ENCODE peak calls at places on chromosomes 3 and 15, in ten cellular contexts. One of them, this sample, is unnamed.
A peak's percentile ranks its signal among the peaks of the same experiment; 100 is the strongest.

GRCh38 chr3:52403955-52404354 is 40.9 kb downstream of the SEMA3G start:
- DNase-seq in T-helper 2 cell: no peak
- DNase-seq in mesenchymal stem cell: no peak
- DNase-seq in NCI-H1092: no peak
- DNase-seq in erythroblast: no peak
- DNase-seq in foreskin fibroblast: no peak
- DNase-seq in keratinocyte: no peak
- DNase-seq in activated T-cell treated with anti-CD3 and anti-CD28 coated beads for 1 hour: no peak
- DNase-seq in left colon: no peak
- DNase-seq in dermis microvascular lymphatic vessel endothelial cell: no peak
- DNase-seq in this sample: no peak

GRCh38 chr3:151863611-151864010 is 9.8 kb upstream of the SUCNR1 start:
- DNase-seq in NCI-H1092: no peak
- DNase-seq in dermis microvascular lymphatic vessel endothelial cell: no peak
- DNase-seq in activated T-cell treated with anti-CD3 and anti-CD28 coated beads for 1 hour: no peak
- DNase-seq in mesenchymal stem cell: no peak
- DNase-seq in erythroblast: no peak
- DNase-seq in foreskin fibroblast: no peak
- DNase-seq in T-helper 2 cell: no peak
- DNase-seq in left colon: no peak
- DNase-seq in keratinocyte: no peak
- DNase-seq in this sample: no peak

GRCh38 chr3:178833696-178834095 is 237.9 kb downstream of the ZMAT3 start:
- DNase-seq in NCI-H1092: no peak
- DNase-seq in erythroblast: no peak
- DNase-seq in mesenchymal stem cell: no peak
- DNase-seq in activated T-cell treated with anti-CD3 and anti-CD28 coated beads for 1 hour: no peak
- DNase-seq in keratinocyte: no peak
- DNase-seq in left colon: no peak
- DNase-seq in dermis microvascular lymphatic vessel endothelial cell: no peak
- DNase-seq in foreskin fibroblast: no peak
- DNase-seq in T-helper 2 cell: no peak
- DNase-seq in this sample: no peak

GRCh38 chr15:76203766-76204557 is 107.3 kb downstream of the ETFA start:
- DNase-seq in NCI-H1092: no peak
- DNase-seq in dermis microvascular lymphatic vessel endothelial cell: no peak
- DNase-seq in activated T-cell treated with anti-CD3 and anti-CD28 coated beads for 1 hour: no peak
- DNase-seq in erythroblast: no peak
- DNase-seq in foreskin fibroblast: no peak
- DNase-seq in keratinocyte: no peak
- DNase-seq in mesenchymal stem cell: no peak
- DNase-seq in T-helper 2 cell: no peak
- DNase-seq in left colon: no peak
- DNase-seq in this sample: no peak

GRCh38 chr3:178475062-178475461 is 61.2 kb upstream of the KCNMB2 start:
- DNase-seq in NCI-H1092: no peak
- DNase-seq in erythroblast: peak; percentile 41
- DNase-seq in T-helper 2 cell: no peak
- DNase-seq in dermis microvascular lymphatic vessel endothelial cell: no peak
- DNase-seq in keratinocyte: no peak
- DNase-seq in activated T-cell treated with anti-CD3 and anti-CD28 coated beads for 1 hour: no peak
- DNase-seq in mesenchymal stem cell: peak; percentile 30
- DNase-seq in foreskin fibroblast: no peak
- DNase-seq in left colon: no peak
- DNase-seq in this sample: no peak

GRCh38 chr3:43859766-43860165 is 169.0 kb downstream of the ABHD5 start:
- DNase-seq in activated T-cell treated with anti-CD3 and anti-CD28 coated beads for 1 hour: no peak
- DNase-seq in left colon: no peak
- DNase-seq in erythroblast: no peak
- DNase-seq in dermis microvascular lymphatic vessel endothelial cell: no peak
- DNase-seq in keratinocyte: no peak
- DNase-seq in NCI-H1092: no peak
- DNase-seq in foreskin fibroblast: no peak
- DNase-seq in mesenchymal stem cell: no peak
- DNase-seq in T-helper 2 cell: no peak
- DNase-seq in this sample: no peak

GRCh38 chr15:88043396-88043795 is 213.1 kb downstream of the NTRK3 start:
- DNase-seq in keratinocyte: no peak
- DNase-seq in left colon: no peak
- DNase-seq in foreskin fibroblast: no peak
- DNase-seq in NCI-H1092: no peak
- DNase-seq in mesenchymal stem cell: no peak
- DNase-seq in activated T-cell treated with anti-CD3 and anti-CD28 coated beads for 1 hour: no peak
- DNase-seq in T-helper 2 cell: no peak
- DNase-seq in dermis microvascular lymphatic vessel endothelial cell: no peak
- DNase-seq in erythroblast: no peak
- DNase-seq in this sample: no peak

GRCh38 chr3:46845860-46846623 is 17.2 kb downstream of the MYL3 start:
- DNase-seq in foreskin fibroblast: peak; percentile 66
- DNase-seq in left colon: peak; percentile 70
- DNase-seq in T-helper 2 cell: peak; percentile 64
- DNase-seq in NCI-H1092: peak; percentile 31
- DNase-seq in mesenchymal stem cell: peak; percentile 74
- DNase-seq in dermis microvascular lymphatic vessel endothelial cell: no peak
- DNase-seq in erythroblast: peak; percentile 44
- DNase-seq in keratinocyte: no peak
- DNase-seq in activated T-cell treated with anti-CD3 and anti-CD28 coated beads for 1 hour: peak; percentile 63
- DNase-seq in this sample: no peak

GRCh38 chr3:187005827-187006481 is 75.6 kb downstream of the ST6GAL1 start:
- DNase-seq in mesenchymal stem cell: no peak
- DNase-seq in activated T-cell treated with anti-CD3 and anti-CD28 coated beads for 1 hour: no peak
- DNase-seq in left colon: no peak
- DNase-seq in NCI-H1092: no peak
- DNase-seq in T-helper 2 cell: no peak
- DNase-seq in dermis microvascular lymphatic vessel endothelial cell: no peak
- DNase-seq in keratinocyte: no peak
- DNase-seq in foreskin fibroblast: no peak
- DNase-seq in erythroblast: peak; percentile 27
- DNase-seq in this sample: no peak

GRCh38 chr3:147887797-147888196 is 478.6 kb downstream of the ZIC1 start:
- DNase-seq in foreskin fibroblast: no peak
- DNase-seq in mesenchymal stem cell: no peak
- DNase-seq in erythroblast: no peak
- DNase-seq in keratinocyte: no peak
- DNase-seq in NCI-H1092: no peak
- DNase-seq in T-helper 2 cell: no peak
- DNase-seq in left colon: no peak
- DNase-seq in dermis microvascular lymphatic vessel endothelial cell: no peak
- DNase-seq in activated T-cell treated with anti-CD3 and anti-CD28 coated beads for 1 hour: no peak
- DNase-seq in this sample: no peak

GRCh38 chr3:43379343-43379742 is 93.0 kb downstream of the SNRK start:
- DNase-seq in keratinocyte: no peak
- DNase-seq in NCI-H1092: no peak
- DNase-seq in foreskin fibroblast: peak; percentile 66
- DNase-seq in left colon: peak; percentile 49
- DNase-seq in activated T-cell treated with anti-CD3 and anti-CD28 coated beads for 1 hour: no peak
- DNase-seq in T-helper 2 cell: no peak
- DNase-seq in mesenchymal stem cell: peak; percentile 60
- DNase-seq in erythroblast: no peak
- DNase-seq in dermis microvascular lymphatic vessel endothelial cell: no peak
- DNase-seq in this sample: no peak

GRCh38 chr15:36430721-36431265 is 148.6 kb upstream of the CDIN1 start:
- DNase-seq in foreskin fibroblast: no peak
- DNase-seq in left colon: no peak
- DNase-seq in NCI-H1092: no peak
- DNase-seq in mesenchymal stem cell: no peak
- DNase-seq in keratinocyte: no peak
- DNase-seq in dermis microvascular lymphatic vessel endothelial cell: no peak
- DNase-seq in erythroblast: no peak
- DNase-seq in activated T-cell treated with anti-CD3 and anti-CD28 coated beads for 1 hour: no peak
- DNase-seq in T-helper 2 cell: no peak
- DNase-seq in this sample: no peak

GRCh38 chr15:62734706-62735105 is 307.8 kb upstream of the TPM1 start:
- DNase-seq in erythroblast: no peak
- DNase-seq in T-helper 2 cell: no peak
- DNase-seq in mesenchymal stem cell: no peak
- DNase-seq in keratinocyte: no peak
- DNase-seq in foreskin fibroblast: no peak
- DNase-seq in NCI-H1092: no peak
- DNase-seq in activated T-cell treated with anti-CD3 and anti-CD28 coated beads for 1 hour: no peak
- DNase-seq in left colon: no peak
- DNase-seq in dermis microvascular lymphatic vessel endothelial cell: no peak
- DNase-seq in this sample: no peak

GRCh38 chr15:94238539-94239118 is 7.3 kb downstream of the MCTP2 start:
- DNase-seq in left colon: no peak
- DNase-seq in erythroblast: no peak
- DNase-seq in NCI-H1092: no peak
- DNase-seq in activated T-cell treated with anti-CD3 and anti-CD28 coated beads for 1 hour: no peak
- DNase-seq in mesenchymal stem cell: no peak
- DNase-seq in T-helper 2 cell: no peak
- DNase-seq in foreskin fibroblast: no peak
- DNase-seq in keratinocyte: no peak
- DNase-seq in dermis microvascular lymphatic vessel endothelial cell: no peak
- DNase-seq in this sample: no peak

GRCh38 chr15:93044301-93045190 is 44.5 kb downstream of the RGMA start:
- DNase-seq in T-helper 2 cell: no peak
- DNase-seq in left colon: no peak
- DNase-seq in mesenchymal stem cell: no peak
- DNase-seq in erythroblast: no peak
- DNase-seq in dermis microvascular lymphatic vessel endothelial cell: no peak
- DNase-seq in activated T-cell treated with anti-CD3 and anti-CD28 coated beads for 1 hour: no peak
- DNase-seq in foreskin fibroblast: no peak
- DNase-seq in NCI-H1092: no peak
- DNase-seq in keratinocyte: no peak
- DNase-seq in this sample: no peak

GRCh38 chr15:68994149-68994548 is 20.3 kb upstream of the NOX5 start:
- DNase-seq in activated T-cell treated with anti-CD3 and anti-CD28 coated beads for 1 hour: no peak
- DNase-seq in left colon: no peak
- DNase-seq in T-helper 2 cell: no peak
- DNase-seq in mesenchymal stem cell: no peak
- DNase-seq in NCI-H1092: no peak
- DNase-seq in keratinocyte: no peak
- DNase-seq in foreskin fibroblast: peak; percentile 22
- DNase-seq in dermis microvascular lymphatic vessel endothelial cell: no peak
- DNase-seq in erythroblast: no peak
- DNase-seq in this sample: no peak

GRCh38 chr15:60009124-60009523 is 5.0 kb downstream of the FOXB1 start:
- DNase-seq in erythroblast: no peak
- DNase-seq in keratinocyte: no peak
- DNase-seq in foreskin fibroblast: no peak
- DNase-seq in mesenchymal stem cell: no peak
- DNase-seq in T-helper 2 cell: no peak
- DNase-seq in left colon: no peak
- DNase-seq in activated T-cell treated with anti-CD3 and anti-CD28 coated beads for 1 hour: no peak
- DNase-seq in dermis microvascular lymphatic vessel endothelial cell: no peak
- DNase-seq in NCI-H1092: no peak
- DNase-seq in this sample: no peak

GRCh38 chr3:14177580-14178246 is 688 bp downstream of the XPC start:
- DNase-seq in keratinocyte: no peak
- DNase-seq in T-helper 2 cell: no peak
- DNase-seq in activated T-cell treated with anti-CD3 and anti-CD28 coated beads for 1 hour: peak; percentile 6
- DNase-seq in erythroblast: no peak
- DNase-seq in dermis microvascular lymphatic vessel endothelial cell: peak; percentile 21
- DNase-seq in foreskin fibroblast: no peak
- DNase-seq in mesenchymal stem cell: no peak
- DNase-seq in NCI-H1092: no peak
- DNase-seq in left colon: peak; percentile 29
- DNase-seq in this sample: no peak

GRCh38 chr3:30538787-30539186 is 67.6 kb upstream of the TGFBR2 start:
- DNase-seq in mesenchymal stem cell: peak; percentile 56
- DNase-seq in keratinocyte: peak; percentile 68
- DNase-seq in T-helper 2 cell: no peak
- DNase-seq in left colon: no peak
- DNase-seq in dermis microvascular lymphatic vessel endothelial cell: peak; percentile 52
- DNase-seq in erythroblast: no peak
- DNase-seq in activated T-cell treated with anti-CD3 and anti-CD28 coated beads for 1 hour: no peak
- DNase-seq in NCI-H1092: no peak
- DNase-seq in foreskin fibroblast: peak; percentile 66
- DNase-seq in this sample: peak; percentile 87

GRCh38 chr3:45795882-45796765 is at the start of gene SLC6A20:
- DNase-seq in left colon: peak; percentile 53
- DNase-seq in erythroblast: peak; percentile 33
- DNase-seq in foreskin fibroblast: no peak
- DNase-seq in T-helper 2 cell: no peak
- DNase-seq in activated T-cell treated with anti-CD3 and anti-CD28 coated beads for 1 hour: no peak
- DNase-seq in dermis microvascular lymphatic vessel endothelial cell: no peak
- DNase-seq in NCI-H1092: no peak
- DNase-seq in mesenchymal stem cell: no peak
- DNase-seq in keratinocyte: no peak
- DNase-seq in this sample: no peak

GRCh38 chr15:69132935-69133861 is 27.2 kb upstream of the GLCE start:
- DNase-seq in foreskin fibroblast: no peak
- DNase-seq in activated T-cell treated with anti-CD3 and anti-CD28 coated beads for 1 hour: no peak
- DNase-seq in keratinocyte: no peak
- DNase-seq in T-helper 2 cell: no peak
- DNase-seq in left colon: no peak
- DNase-seq in erythroblast: no peak
- DNase-seq in NCI-H1092: no peak
- DNase-seq in dermis microvascular lymphatic vessel endothelial cell: no peak
- DNase-seq in mesenchymal stem cell: no peak
- DNase-seq in this sample: no peak

GRCh38 chr3:191476053-191476787 is 15.3 kb downstream of the PYDC2 start:
- DNase-seq in erythroblast: no peak
- DNase-seq in mesenchymal stem cell: peak; percentile 42
- DNase-seq in dermis microvascular lymphatic vessel endothelial cell: no peak
- DNase-seq in foreskin fibroblast: no peak
- DNase-seq in keratinocyte: no peak
- DNase-seq in left colon: no peak
- DNase-seq in activated T-cell treated with anti-CD3 and anti-CD28 coated beads for 1 hour: no peak
- DNase-seq in NCI-H1092: no peak
- DNase-seq in T-helper 2 cell: no peak
- DNase-seq in this sample: no peak

GRCh38 chr3:130725746-130726145 is 20.9 kb downstream of the PIK3R4 start:
- DNase-seq in foreskin fibroblast: no peak
- DNase-seq in mesenchymal stem cell: no peak
- DNase-seq in activated T-cell treated with anti-CD3 and anti-CD28 coated beads for 1 hour: no peak
- DNase-seq in erythroblast: no peak
- DNase-seq in T-helper 2 cell: no peak
- DNase-seq in keratinocyte: no peak
- DNase-seq in dermis microvascular lymphatic vessel endothelial cell: no peak
- DNase-seq in NCI-H1092: no peak
- DNase-seq in left colon: no peak
- DNase-seq in this sample: no peak

GRCh38 chr3:188262913-188263683 is 109.1 kb downstream of the LPP start:
- DNase-seq in keratinocyte: no peak
- DNase-seq in left colon: peak; percentile 49
- DNase-seq in NCI-H1092: no peak
- DNase-seq in mesenchymal stem cell: peak; percentile 91
- DNase-seq in T-helper 2 cell: no peak
- DNase-seq in activated T-cell treated with anti-CD3 and anti-CD28 coated beads for 1 hour: no peak
- DNase-seq in erythroblast: no peak
- DNase-seq in foreskin fibroblast: peak; percentile 92
- DNase-seq in dermis microvascular lymphatic vessel endothelial cell: peak; percentile 89
- DNase-seq in this sample: no peak

GRCh38 chr3:64094713-64095079 is 71.4 kb upstream of the PSMD6 start:
- DNase-seq in activated T-cell treated with anti-CD3 and anti-CD28 coated beads for 1 hour: no peak
- DNase-seq in T-helper 2 cell: no peak
- DNase-seq in keratinocyte: no peak
- DNase-seq in erythroblast: no peak
- DNase-seq in foreskin fibroblast: no peak
- DNase-seq in dermis microvascular lymphatic vessel endothelial cell: no peak
- DNase-seq in NCI-H1092: no peak
- DNase-seq in mesenchymal stem cell: no peak
- DNase-seq in left colon: no peak
- DNase-seq in this sample: no peak

GRCh38 chr3:149784064-149784704 is 8.2 kb downstream of the ANKUB1 start:
- DNase-seq in T-helper 2 cell: no peak
- DNase-seq in dermis microvascular lymphatic vessel endothelial cell: no peak
- DNase-seq in erythroblast: no peak
- DNase-seq in mesenchymal stem cell: peak; percentile 35
- DNase-seq in foreskin fibroblast: no peak
- DNase-seq in keratinocyte: no peak
- DNase-seq in left colon: no peak
- DNase-seq in activated T-cell treated with anti-CD3 and anti-CD28 coated beads for 1 hour: no peak
- DNase-seq in NCI-H1092: no peak
- DNase-seq in this sample: no peak

GRCh38 chr3:193452338-193452737 is 73.8 kb upstream of the ATP13A5 start:
- DNase-seq in T-helper 2 cell: no peak
- DNase-seq in left colon: no peak
- DNase-seq in NCI-H1092: peak; percentile 3
- DNase-seq in foreskin fibroblast: no peak
- DNase-seq in erythroblast: no peak
- DNase-seq in dermis microvascular lymphatic vessel endothelial cell: no peak
- DNase-seq in activated T-cell treated with anti-CD3 and anti-CD28 coated beads for 1 hour: no peak
- DNase-seq in mesenchymal stem cell: no peak
- DNase-seq in keratinocyte: no peak
- DNase-seq in this sample: no peak

GRCh38 chr15:39852237-39852636 is 67.8 kb downstream of the GPR176 start:
- DNase-seq in T-helper 2 cell: no peak
- DNase-seq in left colon: no peak
- DNase-seq in mesenchymal stem cell: peak; percentile 82
- DNase-seq in foreskin fibroblast: peak; percentile 69
- DNase-seq in activated T-cell treated with anti-CD3 and anti-CD28 coated beads for 1 hour: no peak
- DNase-seq in dermis microvascular lymphatic vessel endothelial cell: no peak
- DNase-seq in keratinocyte: no peak
- DNase-seq in NCI-H1092: no peak
- DNase-seq in erythroblast: no peak
- DNase-seq in this sample: no peak